ENCODE peak calls at places on chromosomes 12 and 14, in nine cellular contexts. U is amniotic stem cell, J is frontal cortex, S is non-pigmented ciliary epithelial cell, E is SK-MEL-5, F is nephron progenitor cell, Z is AG20443, I is HEK293T, V is brain microvascular endothelial cell. P is an unnamed sample.

GRCh38 chr12:122124370-122124769 is 45.8 kb downstream of the MLXIP start:
- DNase-seq in F (no peak), E (no peak), U (no peak), I (no peak), V (no peak), J (no peak), Z (no peak), S (no peak), P (no peak)

GRCh38 chr12:164207-164606 is 49.8 kb downstream of the SLC6A12 start:
- DNase-seq in F (peak), I (no peak), E (no peak), J (no peak), Z (no peak), U (no peak), S (no peak), V (no peak), P (no peak)

GRCh38 chr14:88005978-88006851 is 1.3 kb downstream of the GPR65 start:
- DNase-seq in J (no peak), E (no peak), V (no peak), F (no peak), S (no peak), Z (no peak), U (no peak), I (no peak), P (no peak)

GRCh38 chr12:132639996-132640520 is 21.5 kb downstream of the P2RX2 start:
- DNase-seq in Z (no peak), F (no peak), U (no peak), J (no peak), V (no peak), I (no peak), S (no peak), E (no peak), P (no peak)

GRCh38 chr14:65732112-65732511 is 319.6 kb downstream of the FUT8 start:
- DNase-seq in F (no peak), Z (no peak), U (no peak), I (no peak), V (no peak), J (no peak), S (no peak), E (no peak), P (no peak)

GRCh38 chr14:31763041-31763440 is 201.8 kb downstream of the NUBPL start:
- DNase-seq in F (no peak), E (peak), J (no peak), S (no peak), Z (no peak), U (no peak), V (no peak), I (no peak), P (no peak)

GRCh38 chr12:54030889-54031860 is 1.7 kb upstream of the HOXC5 start:
- DNase-seq in Z (peak), F (peak), V (no peak), J (no peak), I (no peak), E (no peak), U (no peak), S (peak), P (no peak)

GRCh38 chr12:25054076-25054782 is 105.3 kb upstream of the BCAT1 start:
- DNase-seq in S (peak), E (no peak), J (no peak), F (no peak), I (no peak), V (no peak), U (no peak), Z (no peak), P (no peak)

GRCh38 chr12:13348464-13348863 is 151.9 kb downstream of the EMP1 start:
- DNase-seq in U (no peak), S (no peak), I (no peak), F (no peak), V (no peak), Z (no peak), E (no peak), J (no peak), P (no peak)

GRCh38 chr14:54117401-54117800 is 160.8 kb upstream of the BMP4 start:
- DNase-seq in J (no peak), F (no peak), E (no peak), U (no peak), S (no peak), Z (no peak), I (no peak), V (no peak), P (no peak)

GRCh38 chr14:103698380-103699260 is 16.6 kb downstream of the XRCC3 start:
- DNase-seq in S (no peak), J (no peak), F (no peak), I (no peak), Z (no peak), V (no peak), E (no peak), U (no peak), P (no peak)

GRCh38 chr12:6724409-6724797 is 557 bp downstream of the COPS7A start:
- DNase-seq in E (peak), J (no peak), V (peak), I (peak), S (no peak), F (peak), U (no peak), Z (no peak), P (peak)

GRCh38 chr14:44369401-44370123 is 137.5 kb downstream of the FSCB start:
- DNase-seq in V (no peak), J (no peak), E (peak), I (no peak), Z (no peak), F (no peak), U (no peak), S (no peak), P (no peak)

GRCh38 chr14:72741836-72742681 is 151.8 kb downstream of the DPF3 start:
- DNase-seq in V (no peak), Z (peak), E (no peak), U (no peak), F (peak), S (no peak), I (no peak), J (no peak), P (no peak)

GRCh38 chr12:99605-100004 is 33.0 kb downstream of the IQSEC3 start:
- DNase-seq in J (no peak), U (no peak), Z (peak), V (no peak), E (no peak), S (no peak), I (no peak), F (peak), P (no peak)

GRCh38 chr12:25866586-25867378 is 91.7 kb upstream of the RASSF8 start:
- DNase-seq in V (no peak), I (peak), E (no peak), F (no peak), S (no peak), U (no peak), Z (no peak), J (no peak), P (no peak)

GRCh38 chr12:95336387-95337067 is 118.9 kb downstream of the VEZT start:
- DNase-seq in V (peak), S (peak), Z (peak), J (peak), U (peak), F (peak), E (peak), I (peak), P (peak)